ENCODE peak calls at places on chromosome 1, in six cellular contexts. One of them, this sample, is unnamed.

GRCh38 chr1:74505133-74505532 is 7.3 kb downstream of the LRRC53 start:
- DNase-seq in aorta: no peak
- DNase-seq in NAMALWA: no peak
- DNase-seq in neuronal stem cell: peak
- DNase-seq in activated T-cell treated with anti-CD3 and anti-CD28 coated beads for 24 hours: no peak
- DNase-seq in iPS-NIHi11: no peak
- DNase-seq in this sample: peak

GRCh38 chr1:86582161-86582560 is 35.3 kb downstream of the CLCA4 start:
- DNase-seq in iPS-NIHi11: no peak
- DNase-seq in neuronal stem cell: no peak
- DNase-seq in NAMALWA: no peak
- DNase-seq in activated T-cell treated with anti-CD3 and anti-CD28 coated beads for 24 hours: no peak
- DNase-seq in aorta: no peak
- DNase-seq in this sample: no peak

GRCh38 chr1:103197266-103197665 is 88.9 kb upstream of the COL11A1 start:
- DNase-seq in aorta: no peak
- DNase-seq in iPS-NIHi11: no peak
- DNase-seq in activated T-cell treated with anti-CD3 and anti-CD28 coated beads for 24 hours: no peak
- DNase-seq in neuronal stem cell: no peak
- DNase-seq in NAMALWA: no peak
- DNase-seq in this sample: no peak

GRCh38 chr1:184370850-184371249 is 16.0 kb upstream of the C1orf21 start:
- DNase-seq in activated T-cell treated with anti-CD3 and anti-CD28 coated beads for 24 hours: no peak
- DNase-seq in aorta: no peak
- DNase-seq in neuronal stem cell: no peak
- DNase-seq in NAMALWA: no peak
- DNase-seq in iPS-NIHi11: no peak
- DNase-seq in this sample: no peak

GRCh38 chr1:168598963-168599362 is 22.6 kb downstream of the XCL1 start:
- DNase-seq in neuronal stem cell: no peak
- DNase-seq in NAMALWA: no peak
- DNase-seq in iPS-NIHi11: no peak
- DNase-seq in aorta: no peak
- DNase-seq in activated T-cell treated with anti-CD3 and anti-CD28 coated beads for 24 hours: no peak
- DNase-seq in this sample: no peak

GRCh38 chr1:41713557-41714327 is 205.0 kb downstream of the HIVEP3 start:
- DNase-seq in aorta: no peak
- DNase-seq in neuronal stem cell: no peak
- DNase-seq in iPS-NIHi11: peak
- DNase-seq in NAMALWA: no peak
- DNase-seq in activated T-cell treated with anti-CD3 and anti-CD28 coated beads for 24 hours: no peak
- DNase-seq in this sample: peak

GRCh38 chr1:63686696-63687095 is 87.1 kb upstream of the ROR1 start:
- DNase-seq in iPS-NIHi11: no peak
- DNase-seq in neuronal stem cell: no peak
- DNase-seq in NAMALWA: no peak
- DNase-seq in activated T-cell treated with anti-CD3 and anti-CD28 coated beads for 24 hours: no peak
- DNase-seq in aorta: no peak
- DNase-seq in this sample: no peak

GRCh38 chr1:208837242-208837641 is 593.1 kb upstream of the PLXNA2 start:
- DNase-seq in aorta: no peak
- DNase-seq in NAMALWA: no peak
- DNase-seq in iPS-NIHi11: no peak
- DNase-seq in activated T-cell treated with anti-CD3 and anti-CD28 coated beads for 24 hours: no peak
- DNase-seq in neuronal stem cell: no peak
- DNase-seq in this sample: no peak

GRCh38 chr1:26723013-26723991 is 27.5 kb downstream of the ARID1A start:
- DNase-seq in aorta: peak
- DNase-seq in iPS-NIHi11: peak
- DNase-seq in neuronal stem cell: peak
- DNase-seq in NAMALWA: peak
- DNase-seq in activated T-cell treated with anti-CD3 and anti-CD28 coated beads for 24 hours: no peak
- DNase-seq in this sample: peak

GRCh38 chr1:117598489-117598888 is 7.4 kb upstream of the TENT5C start:
- DNase-seq in NAMALWA: no peak
- DNase-seq in activated T-cell treated with anti-CD3 and anti-CD28 coated beads for 24 hours: no peak
- DNase-seq in neuronal stem cell: no peak
- DNase-seq in iPS-NIHi11: no peak
- DNase-seq in aorta: no peak
- DNase-seq in this sample: no peak

GRCh38 chr1:46315669-46316403 is 12.3 kb downstream of the UQCRH start:
- DNase-seq in iPS-NIHi11: no peak
- DNase-seq in neuronal stem cell: no peak
- DNase-seq in NAMALWA: no peak
- DNase-seq in aorta: no peak
- DNase-seq in activated T-cell treated with anti-CD3 and anti-CD28 coated beads for 24 hours: no peak
- DNase-seq in this sample: no peak

GRCh38 chr1:5351366-5351765 is 640.9 kb downstream of the NPHP4 start:
- DNase-seq in aorta: no peak
- DNase-seq in activated T-cell treated with anti-CD3 and anti-CD28 coated beads for 24 hours: no peak
- DNase-seq in neuronal stem cell: no peak
- DNase-seq in NAMALWA: no peak
- DNase-seq in iPS-NIHi11: no peak
- DNase-seq in this sample: no peak

GRCh38 chr1:203996126-203996525 is 76.8 kb upstream of the SOX13 start:
- DNase-seq in aorta: no peak
- DNase-seq in iPS-NIHi11: peak
- DNase-seq in NAMALWA: no peak
- DNase-seq in neuronal stem cell: peak
- DNase-seq in activated T-cell treated with anti-CD3 and anti-CD28 coated beads for 24 hours: no peak
- DNase-seq in this sample: peak

This sample was measured in nephron progenitor cell.